ENCODE peak calls at places on chromosome 19, in eight cellular contexts. R is nucleus accumbens; E is mesendoderm; I is stimulated activated CD4-positive, alpha-beta T cell treated with anti-CD3 and anti-CD28 coated beads, Interleukin-4, amount 100 ng/mL, for 24 hours; U is NCI-H1105; H is mucosa of descending colon; J is GM12865; G is cerebellar cortex. N is an unnamed sample.

GRCh38 chr19:29623726-29624488 is 17.8 kb downstream of the POP4 start:
- DNase-seq in R (no peak), E (no peak), I (peak; percentile 75), U (no peak), H (peak; percentile 9), J (peak; percentile 75), G (no peak), N (no peak)

GRCh38 chr19:38742906-38743305 is 1.4 kb downstream of the CAPN12 start:
- DNase-seq in R (no peak), E (no peak), I (no peak), U (no peak), H (no peak), J (no peak), G (no peak), N (no peak)

GRCh38 chr19:46489445-46490272 is 6.0 kb downstream of the PNMA8B start:
- DNase-seq in R (peak; percentile 51), E (peak; percentile 80), I (no peak), U (no peak), H (no peak), J (no peak), G (no peak), N (no peak)

GRCh38 chr19:32269831-32270230 is 75.6 kb upstream of the ZNF507 start:
- DNase-seq in R (no peak), E (no peak), I (no peak), U (no peak), H (no peak), J (no peak), G (no peak), N (no peak)

GRCh38 chr19:1455336-1456120 is 5.6 kb downstream of the APC2 start:
- DNase-seq in R (peak; percentile 52), E (peak; percentile 84), I (peak; percentile 48), U (no peak), H (peak; percentile 89), J (peak; percentile 68), G (peak; percentile 74), N (peak; percentile 91)

GRCh38 chr19:48190288-48191284 is 20.1 kb downstream of the ZSWIM9 start:
- DNase-seq in R (peak; percentile 17), E (peak; percentile 99), I (peak; percentile 71), U (no peak), H (no peak), J (no peak), G (peak; percentile 94), N (no peak)

GRCh38 chr19:21677696-21678418 is 89.5 kb downstream of the ZNF100 start:
- DNase-seq in R (no peak), E (no peak), I (no peak), U (no peak), H (no peak), J (no peak), G (peak; percentile 76), N (no peak)

GRCh38 chr19:1590641-1591397 is 1.8 kb downstream of the MBD3 start:
- DNase-seq in R (no peak), E (peak; percentile 61), I (peak; percentile 44), U (no peak), H (no peak), J (peak; percentile 67), G (peak; percentile 37), N (no peak)

GRCh38 chr19:42386974-42387707 is 3.0 kb downstream of the CNFN start:
- DNase-seq in R (peak; percentile 37), E (peak; percentile 92), I (peak; percentile 67), U (peak; percentile 73), H (peak; percentile 90), J (peak; percentile 49), G (peak; percentile 66), N (peak; percentile 89)